ENCODE peak calls at places on chromosome 19, in four cellular contexts. T is Right ventricle myocardium superior; W is activated T-cell treated with anti-CD3 and anti-CD28 coated beads, Interleukin-2, amount 50 U/mL, for 72 hours; U is NCI-H1092. Q is an unnamed sample.

GRCh38 chr19:4121815-4122214 is 2.1 kb downstream of the MAP2K2 start:
- DNase-seq in T (no peak), U (no peak), W (no peak), Q (no peak)

GRCh38 chr19:41646589-41647204 is 19.8 kb upstream of the CEACAM4 start:
- DNase-seq in U (no peak), W (peak; percentile 55), T (no peak), Q (no peak)

GRCh38 chr19:18408053-18408476 is 10.6 kb upstream of the LRRC25 start:
- DNase-seq in W (no peak), U (no peak), T (peak; percentile 57), Q (no peak)

GRCh38 chr19:50414850-50415660 is 3.7 kb upstream of the SPIB start:
- DNase-seq in T (peak; percentile 88), W (peak; percentile 75), U (no peak), Q (peak; percentile 82)

GRCh38 chr19:29812080-29812880 is 489 bp downstream of the CCNE1 start:
- DNase-seq in T (no peak), W (peak; percentile 27), U (no peak), Q (peak; percentile 29)

GRCh38 chr19:1269065-1269477 is at the start of gene CIRBP:
- DNase-seq in U (peak; percentile 96), W (peak; percentile 100), T (peak; percentile 100), Q (peak; percentile 100)

GRCh38 chr19:41542622-41543021 is 33.3 kb upstream of the CEACAM21 start:
- DNase-seq in U (no peak), W (no peak), T (no peak), Q (no peak)

GRCh38 chr19:6439743-6440142 is 6.2 kb upstream of the SLC25A41 start:
- DNase-seq in T (no peak), W (no peak), U (no peak), Q (no peak)

GRCh38 chr19:16351133-16351809 is 26.6 kb downstream of the KLF2 start:
- DNase-seq in U (no peak), W (no peak), T (no peak), Q (no peak)

GRCh38 chr19:40530091-40530901 is 46.4 kb upstream of the SHKBP1 start:
- DNase-seq in W (peak; percentile 35), T (no peak), U (peak; percentile 7), Q (no peak)

GRCh38 chr19:6713773-6714692 is 6.4 kb downstream of the C3 start:
- DNase-seq in T (peak; percentile 4), W (no peak), U (no peak), Q (no peak)

GRCh38 chr19:18385675-18386542 is at the start of gene GDF15:
- DNase-seq in U (no peak), W (peak; percentile 51), T (peak; percentile 61), Q (peak; percentile 56)

GRCh38 chr19:35266904-35267817 is 1.6 kb upstream of the USF2 start:
- DNase-seq in T (peak; percentile 75), U (peak; percentile 11), W (peak; percentile 57), Q (peak; percentile 70)

Q was measured in left cardiac atrium.